ENCODE peak calls at places on chromosomes 7 and 10, in nine cellular contexts. One of them, this sample, is unnamed.

GRCh38 chr10:12940791-12941190 is 60.7 kb downstream of the CCDC3 start:
- DNase-seq in ELR: no peak
- DNase-seq in heart right ventricle: no peak
- DNase-seq in activated CD8-positive, alpha-beta T cell treated with anti-CD3 and anti-CD28 coated beads, Interleukin-2, amount 10 ng/mL, durations not matched to agents 7 days and 5 days: no peak
- DNase-seq in GM19239: no peak
- DNase-seq in Peyer's patch: no peak
- DNase-seq in activated gamma-delta T cell treated with Interleukin-2 at 50 U/mL for 16 hours: no peak
- DNase-seq in dermis microvascular lymphatic vessel endothelial cell: no peak
- DNase-seq in T-helper 17 cell: no peak
- DNase-seq in this sample: no peak

GRCh38 chr10:128775743-128776142 is 649.5 kb upstream of the MKI67 start:
- DNase-seq in ELR: no peak
- DNase-seq in heart right ventricle: no peak
- DNase-seq in activated CD8-positive, alpha-beta T cell treated with anti-CD3 and anti-CD28 coated beads, Interleukin-2, amount 10 ng/mL, durations not matched to agents 7 days and 5 days: no peak
- DNase-seq in GM19239: no peak
- DNase-seq in Peyer's patch: no peak
- DNase-seq in activated gamma-delta T cell treated with Interleukin-2 at 50 U/mL for 16 hours: no peak
- DNase-seq in dermis microvascular lymphatic vessel endothelial cell: no peak
- DNase-seq in T-helper 17 cell: no peak
- DNase-seq in this sample: no peak

GRCh38 chr7:149799397-149800168 is 26.2 kb upstream of the ZNF467 start:
- DNase-seq in ELR: peak; percentile 3
- DNase-seq in heart right ventricle: no peak
- DNase-seq in activated CD8-positive, alpha-beta T cell treated with anti-CD3 and anti-CD28 coated beads, Interleukin-2, amount 10 ng/mL, durations not matched to agents 7 days and 5 days: peak; percentile 65
- DNase-seq in GM19239: peak; percentile 67
- DNase-seq in Peyer's patch: peak; percentile 54
- DNase-seq in activated gamma-delta T cell treated with Interleukin-2 at 50 U/mL for 16 hours: peak; percentile 60
- DNase-seq in dermis microvascular lymphatic vessel endothelial cell: peak; percentile 31
- DNase-seq in T-helper 17 cell: peak; percentile 28
- DNase-seq in this sample: peak; percentile 17

GRCh38 chr10:79063661-79064490 is 4.9 kb upstream of the ZMIZ1 start:
- DNase-seq in ELR: no peak
- DNase-seq in heart right ventricle: peak; percentile 4
- DNase-seq in activated CD8-positive, alpha-beta T cell treated with anti-CD3 and anti-CD28 coated beads, Interleukin-2, amount 10 ng/mL, durations not matched to agents 7 days and 5 days: no peak
- DNase-seq in GM19239: no peak
- DNase-seq in Peyer's patch: no peak
- DNase-seq in activated gamma-delta T cell treated with Interleukin-2 at 50 U/mL for 16 hours: no peak
- DNase-seq in dermis microvascular lymphatic vessel endothelial cell: no peak
- DNase-seq in T-helper 17 cell: no peak
- DNase-seq in this sample: peak; percentile 80

GRCh38 chr10:1149793-1150637 is 93.8 kb downstream of the WDR37 start:
- DNase-seq in ELR: no peak
- DNase-seq in heart right ventricle: no peak
- DNase-seq in activated CD8-positive, alpha-beta T cell treated with anti-CD3 and anti-CD28 coated beads, Interleukin-2, amount 10 ng/mL, durations not matched to agents 7 days and 5 days: peak; percentile 75
- DNase-seq in GM19239: no peak
- DNase-seq in Peyer's patch: no peak
- DNase-seq in activated gamma-delta T cell treated with Interleukin-2 at 50 U/mL for 16 hours: no peak
- DNase-seq in dermis microvascular lymphatic vessel endothelial cell: peak; percentile 47
- DNase-seq in T-helper 17 cell: no peak
- DNase-seq in this sample: peak; percentile 84

GRCh38 chr10:133372507-133372906 is 647 bp downstream of the ECHS1 start:
- DNase-seq in ELR: no peak
- DNase-seq in heart right ventricle: no peak
- DNase-seq in activated CD8-positive, alpha-beta T cell treated with anti-CD3 and anti-CD28 coated beads, Interleukin-2, amount 10 ng/mL, durations not matched to agents 7 days and 5 days: no peak
- DNase-seq in GM19239: no peak
- DNase-seq in Peyer's patch: no peak
- DNase-seq in activated gamma-delta T cell treated with Interleukin-2 at 50 U/mL for 16 hours: no peak
- DNase-seq in dermis microvascular lymphatic vessel endothelial cell: no peak
- DNase-seq in T-helper 17 cell: no peak
- DNase-seq in this sample: peak; percentile 36

GRCh38 chr7:7565746-7566650 is 686 bp upstream of the MIOS start:
- DNase-seq in ELR: no peak
- DNase-seq in heart right ventricle: no peak
- DNase-seq in activated CD8-positive, alpha-beta T cell treated with anti-CD3 and anti-CD28 coated beads, Interleukin-2, amount 10 ng/mL, durations not matched to agents 7 days and 5 days: no peak
- DNase-seq in GM19239: no peak
- DNase-seq in Peyer's patch: no peak
- DNase-seq in activated gamma-delta T cell treated with Interleukin-2 at 50 U/mL for 16 hours: no peak
- DNase-seq in dermis microvascular lymphatic vessel endothelial cell: no peak
- DNase-seq in T-helper 17 cell: no peak
- DNase-seq in this sample: peak; percentile 81

GRCh38 chr10:29851241-29851640 is 208.1 kb downstream of the JCAD start:
- DNase-seq in ELR: no peak
- DNase-seq in heart right ventricle: no peak
- DNase-seq in activated CD8-positive, alpha-beta T cell treated with anti-CD3 and anti-CD28 coated beads, Interleukin-2, amount 10 ng/mL, durations not matched to agents 7 days and 5 days: no peak
- DNase-seq in GM19239: no peak
- DNase-seq in Peyer's patch: no peak
- DNase-seq in activated gamma-delta T cell treated with Interleukin-2 at 50 U/mL for 16 hours: no peak
- DNase-seq in dermis microvascular lymphatic vessel endothelial cell: peak; percentile 65
- DNase-seq in T-helper 17 cell: no peak
- DNase-seq in this sample: no peak

GRCh38 chr7:29479606-29480200 is 83.9 kb upstream of the PRR15 start:
- DNase-seq in ELR: no peak
- DNase-seq in heart right ventricle: peak; percentile 22
- DNase-seq in activated CD8-positive, alpha-beta T cell treated with anti-CD3 and anti-CD28 coated beads, Interleukin-2, amount 10 ng/mL, durations not matched to agents 7 days and 5 days: no peak
- DNase-seq in GM19239: no peak
- DNase-seq in Peyer's patch: no peak
- DNase-seq in activated gamma-delta T cell treated with Interleukin-2 at 50 U/mL for 16 hours: no peak
- DNase-seq in dermis microvascular lymphatic vessel endothelial cell: no peak
- DNase-seq in T-helper 17 cell: no peak
- DNase-seq in this sample: peak; percentile 92

GRCh38 chr10:113494736-113495135 is 58.1 kb upstream of the HABP2 start:
- DNase-seq in ELR: no peak
- DNase-seq in heart right ventricle: no peak
- DNase-seq in activated CD8-positive, alpha-beta T cell treated with anti-CD3 and anti-CD28 coated beads, Interleukin-2, amount 10 ng/mL, durations not matched to agents 7 days and 5 days: no peak
- DNase-seq in GM19239: no peak
- DNase-seq in Peyer's patch: no peak
- DNase-seq in activated gamma-delta T cell treated with Interleukin-2 at 50 U/mL for 16 hours: no peak
- DNase-seq in dermis microvascular lymphatic vessel endothelial cell: no peak
- DNase-seq in T-helper 17 cell: no peak
- DNase-seq in this sample: no peak

GRCh38 chr7:30815016-30815854 is 44.0 kb downstream of the MINDY4 start:
- DNase-seq in ELR: no peak
- DNase-seq in heart right ventricle: peak; percentile 25
- DNase-seq in activated CD8-positive, alpha-beta T cell treated with anti-CD3 and anti-CD28 coated beads, Interleukin-2, amount 10 ng/mL, durations not matched to agents 7 days and 5 days: no peak
- DNase-seq in GM19239: no peak
- DNase-seq in Peyer's patch: no peak
- DNase-seq in activated gamma-delta T cell treated with Interleukin-2 at 50 U/mL for 16 hours: no peak
- DNase-seq in dermis microvascular lymphatic vessel endothelial cell: no peak
- DNase-seq in T-helper 17 cell: no peak
- DNase-seq in this sample: no peak

GRCh38 chr7:129969881-129970446 is 17.2 kb upstream of the UBE2H start:
- DNase-seq in ELR: peak; percentile 93
- DNase-seq in heart right ventricle: no peak
- DNase-seq in activated CD8-positive, alpha-beta T cell treated with anti-CD3 and anti-CD28 coated beads, Interleukin-2, amount 10 ng/mL, durations not matched to agents 7 days and 5 days: no peak
- DNase-seq in GM19239: no peak
- DNase-seq in Peyer's patch: no peak
- DNase-seq in activated gamma-delta T cell treated with Interleukin-2 at 50 U/mL for 16 hours: no peak
- DNase-seq in dermis microvascular lymphatic vessel endothelial cell: peak; percentile 93
- DNase-seq in T-helper 17 cell: no peak
- DNase-seq in this sample: peak; percentile 22

GRCh38 chr7:25887795-25888559 is 264.0 kb upstream of the NFE2L3 start:
- DNase-seq in ELR: no peak
- DNase-seq in heart right ventricle: no peak
- DNase-seq in activated CD8-positive, alpha-beta T cell treated with anti-CD3 and anti-CD28 coated beads, Interleukin-2, amount 10 ng/mL, durations not matched to agents 7 days and 5 days: no peak
- DNase-seq in GM19239: no peak
- DNase-seq in Peyer's patch: no peak
- DNase-seq in activated gamma-delta T cell treated with Interleukin-2 at 50 U/mL for 16 hours: no peak
- DNase-seq in dermis microvascular lymphatic vessel endothelial cell: no peak
- DNase-seq in T-helper 17 cell: no peak
- DNase-seq in this sample: no peak

GRCh38 chr10:81026597-81026996 is 488.9 kb downstream of the SH2D4B start:
- DNase-seq in ELR: peak; percentile 8
- DNase-seq in heart right ventricle: no peak
- DNase-seq in activated CD8-positive, alpha-beta T cell treated with anti-CD3 and anti-CD28 coated beads, Interleukin-2, amount 10 ng/mL, durations not matched to agents 7 days and 5 days: no peak
- DNase-seq in GM19239: no peak
- DNase-seq in Peyer's patch: no peak
- DNase-seq in activated gamma-delta T cell treated with Interleukin-2 at 50 U/mL for 16 hours: no peak
- DNase-seq in dermis microvascular lymphatic vessel endothelial cell: no peak
- DNase-seq in T-helper 17 cell: no peak
- DNase-seq in this sample: no peak

GRCh38 chr7:100089458-100090201 is 861 bp downstream of the COPS6 start:
- DNase-seq in ELR: peak; percentile 63
- DNase-seq in heart right ventricle: no peak
- DNase-seq in activated CD8-positive, alpha-beta T cell treated with anti-CD3 and anti-CD28 coated beads, Interleukin-2, amount 10 ng/mL, durations not matched to agents 7 days and 5 days: no peak
- DNase-seq in GM19239: no peak
- DNase-seq in Peyer's patch: no peak
- DNase-seq in activated gamma-delta T cell treated with Interleukin-2 at 50 U/mL for 16 hours: no peak
- DNase-seq in dermis microvascular lymphatic vessel endothelial cell: no peak
- DNase-seq in T-helper 17 cell: no peak
- DNase-seq in this sample: no peak

GRCh38 chr7:148527717-148528168 is 62.8 kb upstream of the C7orf33 start:
- DNase-seq in ELR: peak; percentile 90
- DNase-seq in heart right ventricle: peak; percentile 50
- DNase-seq in activated CD8-positive, alpha-beta T cell treated with anti-CD3 and anti-CD28 coated beads, Interleukin-2, amount 10 ng/mL, durations not matched to agents 7 days and 5 days: peak; percentile 93
- DNase-seq in GM19239: peak; percentile 44
- DNase-seq in Peyer's patch: peak; percentile 88
- DNase-seq in activated gamma-delta T cell treated with Interleukin-2 at 50 U/mL for 16 hours: peak; percentile 78
- DNase-seq in dermis microvascular lymphatic vessel endothelial cell: peak; percentile 91
- DNase-seq in T-helper 17 cell: peak; percentile 66
- DNase-seq in this sample: peak; percentile 90

GRCh38 chr10:58775960-58776574 is 263.4 kb downstream of the BICC1 start:
- DNase-seq in ELR: peak; percentile 66
- DNase-seq in heart right ventricle: no peak
- DNase-seq in activated CD8-positive, alpha-beta T cell treated with anti-CD3 and anti-CD28 coated beads, Interleukin-2, amount 10 ng/mL, durations not matched to agents 7 days and 5 days: no peak
- DNase-seq in GM19239: no peak
- DNase-seq in Peyer's patch: no peak
- DNase-seq in activated gamma-delta T cell treated with Interleukin-2 at 50 U/mL for 16 hours: no peak
- DNase-seq in dermis microvascular lymphatic vessel endothelial cell: no peak
- DNase-seq in T-helper 17 cell: no peak
- DNase-seq in this sample: no peak

GRCh38 chr7:150845471-150845870 is 6.8 kb upstream of the AOC1 start:
- DNase-seq in ELR: no peak
- DNase-seq in heart right ventricle: peak; percentile 61
- DNase-seq in activated CD8-positive, alpha-beta T cell treated with anti-CD3 and anti-CD28 coated beads, Interleukin-2, amount 10 ng/mL, durations not matched to agents 7 days and 5 days: no peak
- DNase-seq in GM19239: no peak
- DNase-seq in Peyer's patch: no peak
- DNase-seq in activated gamma-delta T cell treated with Interleukin-2 at 50 U/mL for 16 hours: no peak
- DNase-seq in dermis microvascular lymphatic vessel endothelial cell: no peak
- DNase-seq in T-helper 17 cell: no peak
- DNase-seq in this sample: no peak

GRCh38 chr10:24784061-24784460 is 60.4 kb upstream of the ARHGAP21 start:
- DNase-seq in ELR: no peak
- DNase-seq in heart right ventricle: no peak
- DNase-seq in activated CD8-positive, alpha-beta T cell treated with anti-CD3 and anti-CD28 coated beads, Interleukin-2, amount 10 ng/mL, durations not matched to agents 7 days and 5 days: no peak
- DNase-seq in GM19239: no peak
- DNase-seq in Peyer's patch: no peak
- DNase-seq in activated gamma-delta T cell treated with Interleukin-2 at 50 U/mL for 16 hours: no peak
- DNase-seq in dermis microvascular lymphatic vessel endothelial cell: no peak
- DNase-seq in T-helper 17 cell: no peak
- DNase-seq in this sample: no peak

GRCh38 chr7:88042157-88042556 is 108.1 kb downstream of the ADAM22 start:
- DNase-seq in ELR: no peak
- DNase-seq in heart right ventricle: no peak
- DNase-seq in activated CD8-positive, alpha-beta T cell treated with anti-CD3 and anti-CD28 coated beads, Interleukin-2, amount 10 ng/mL, durations not matched to agents 7 days and 5 days: no peak
- DNase-seq in GM19239: no peak
- DNase-seq in Peyer's patch: no peak
- DNase-seq in activated gamma-delta T cell treated with Interleukin-2 at 50 U/mL for 16 hours: no peak
- DNase-seq in dermis microvascular lymphatic vessel endothelial cell: no peak
- DNase-seq in T-helper 17 cell: no peak
- DNase-seq in this sample: no peak

GRCh38 chr7:17988858-17989257 is 38.8 kb downstream of the PRPS1L1 start:
- DNase-seq in ELR: no peak
- DNase-seq in heart right ventricle: no peak
- DNase-seq in activated CD8-positive, alpha-beta T cell treated with anti-CD3 and anti-CD28 coated beads, Interleukin-2, amount 10 ng/mL, durations not matched to agents 7 days and 5 days: no peak
- DNase-seq in GM19239: no peak
- DNase-seq in Peyer's patch: no peak
- DNase-seq in activated gamma-delta T cell treated with Interleukin-2 at 50 U/mL for 16 hours: no peak
- DNase-seq in dermis microvascular lymphatic vessel endothelial cell: no peak
- DNase-seq in T-helper 17 cell: no peak
- DNase-seq in this sample: no peak

This sample was measured in small intestine.